ENCODE peak calls at places on chromosomes 6 and 20, in six cellular contexts. One of them, this sample, is unnamed.

GRCh38 chr6:15423286-15423957 is 177.6 kb downstream of the JARID2 start:
- DNase-seq in cardiac muscle cell: no peak
- DNase-seq in osteoblast: no peak
- DNase-seq in naive thymus-derived CD4-positive, alpha-beta T cell: no peak
- DNase-seq in lower lobe of right lung: no peak
- DNase-seq in heart right ventricle: no peak
- DNase-seq in this sample: no peak

GRCh38 chr6:25961619-25962367 is 809 bp upstream of the TRIM38 start:
- DNase-seq in cardiac muscle cell: no peak
- DNase-seq in osteoblast: peak; percentile 72
- DNase-seq in naive thymus-derived CD4-positive, alpha-beta T cell: no peak
- DNase-seq in lower lobe of right lung: no peak
- DNase-seq in heart right ventricle: no peak
- DNase-seq in this sample: no peak

GRCh38 chr6:22558288-22558882 is 11.0 kb upstream of the HDGFL1 start:
- DNase-seq in cardiac muscle cell: no peak
- DNase-seq in osteoblast: no peak
- DNase-seq in naive thymus-derived CD4-positive, alpha-beta T cell: no peak
- DNase-seq in lower lobe of right lung: no peak
- DNase-seq in heart right ventricle: no peak
- DNase-seq in this sample: no peak

GRCh38 chr6:33692078-33692759 is 19.3 kb downstream of the UQCC2 start:
- DNase-seq in cardiac muscle cell: peak; percentile 72
- DNase-seq in osteoblast: peak; percentile 97
- DNase-seq in naive thymus-derived CD4-positive, alpha-beta T cell: no peak
- DNase-seq in lower lobe of right lung: peak; percentile 45
- DNase-seq in heart right ventricle: peak; percentile 27
- DNase-seq in this sample: peak; percentile 51

GRCh38 chr20:12177657-12178293 is 260.1 kb downstream of the BTBD3 start:
- DNase-seq in cardiac muscle cell: no peak
- DNase-seq in osteoblast: no peak
- DNase-seq in naive thymus-derived CD4-positive, alpha-beta T cell: no peak
- DNase-seq in lower lobe of right lung: no peak
- DNase-seq in heart right ventricle: no peak
- DNase-seq in this sample: no peak

GRCh38 chr6:12132351-12133222 is 120.5 kb downstream of the HIVEP1 start:
- DNase-seq in cardiac muscle cell: no peak
- DNase-seq in osteoblast: no peak
- DNase-seq in naive thymus-derived CD4-positive, alpha-beta T cell: no peak
- DNase-seq in lower lobe of right lung: no peak
- DNase-seq in heart right ventricle: no peak
- DNase-seq in this sample: no peak

GRCh38 chr6:93550551-93551276 is 131.4 kb upstream of the EPHA7 start:
- DNase-seq in cardiac muscle cell: no peak
- DNase-seq in osteoblast: no peak
- DNase-seq in naive thymus-derived CD4-positive, alpha-beta T cell: no peak
- DNase-seq in lower lobe of right lung: no peak
- DNase-seq in heart right ventricle: no peak
- DNase-seq in this sample: no peak

GRCh38 chr6:44078795-44079671 is 48.2 kb downstream of the MRPL14 start:
- DNase-seq in cardiac muscle cell: peak; percentile 76
- DNase-seq in osteoblast: peak; percentile 98
- DNase-seq in naive thymus-derived CD4-positive, alpha-beta T cell: peak; percentile 41
- DNase-seq in lower lobe of right lung: no peak
- DNase-seq in heart right ventricle: peak; percentile 42
- DNase-seq in this sample: peak; percentile 70

GRCh38 chr6:11727995-11728961 is 50.3 kb downstream of the ADTRP start:
- DNase-seq in cardiac muscle cell: no peak
- DNase-seq in osteoblast: no peak
- DNase-seq in naive thymus-derived CD4-positive, alpha-beta T cell: no peak
- DNase-seq in lower lobe of right lung: no peak
- DNase-seq in heart right ventricle: no peak
- DNase-seq in this sample: no peak

GRCh38 chr6:5566718-5567117 is 305.4 kb downstream of the FARS2 start:
- DNase-seq in cardiac muscle cell: no peak
- DNase-seq in osteoblast: no peak
- DNase-seq in naive thymus-derived CD4-positive, alpha-beta T cell: no peak
- DNase-seq in lower lobe of right lung: no peak
- DNase-seq in heart right ventricle: no peak
- DNase-seq in this sample: no peak

GRCh38 chr6:106510090-106510970 is 119.0 kb downstream of the RTN4IP1 start:
- DNase-seq in cardiac muscle cell: peak; percentile 61
- DNase-seq in osteoblast: peak; percentile 88
- DNase-seq in naive thymus-derived CD4-positive, alpha-beta T cell: peak; percentile 35
- DNase-seq in lower lobe of right lung: peak; percentile 89
- DNase-seq in heart right ventricle: peak; percentile 38
- DNase-seq in this sample: peak; percentile 74

GRCh38 chr6:19804362-19805145 is 32.6 kb upstream of the ID4 start:
- DNase-seq in cardiac muscle cell: peak; percentile 99
- DNase-seq in osteoblast: peak; percentile 96
- DNase-seq in naive thymus-derived CD4-positive, alpha-beta T cell: no peak
- DNase-seq in lower lobe of right lung: peak; percentile 95
- DNase-seq in heart right ventricle: peak; percentile 97
- DNase-seq in this sample: peak; percentile 91

GRCh38 chr20:46992640-46993035 is 98.0 kb downstream of the EYA2 start:
- DNase-seq in cardiac muscle cell: no peak
- DNase-seq in osteoblast: no peak
- DNase-seq in naive thymus-derived CD4-positive, alpha-beta T cell: no peak
- DNase-seq in lower lobe of right lung: no peak
- DNase-seq in heart right ventricle: no peak
- DNase-seq in this sample: no peak

GRCh38 chr6:168658059-168658458 is 217.1 kb downstream of the SMOC2 start:
- DNase-seq in cardiac muscle cell: no peak
- DNase-seq in osteoblast: no peak
- DNase-seq in naive thymus-derived CD4-positive, alpha-beta T cell: no peak
- DNase-seq in lower lobe of right lung: no peak
- DNase-seq in heart right ventricle: no peak
- DNase-seq in this sample: no peak

GRCh38 chr6:111076024-111076680 is 11.2 kb upstream of the SLC16A10 start:
- DNase-seq in cardiac muscle cell: no peak
- DNase-seq in osteoblast: no peak
- DNase-seq in naive thymus-derived CD4-positive, alpha-beta T cell: no peak
- DNase-seq in lower lobe of right lung: no peak
- DNase-seq in heart right ventricle: no peak
- DNase-seq in this sample: no peak

GRCh38 chr6:130933712-130934200 is 106.5 kb downstream of the SMLR1 start:
- DNase-seq in cardiac muscle cell: peak; percentile 67
- DNase-seq in osteoblast: peak; percentile 21
- DNase-seq in naive thymus-derived CD4-positive, alpha-beta T cell: no peak
- DNase-seq in lower lobe of right lung: no peak
- DNase-seq in heart right ventricle: no peak
- DNase-seq in this sample: peak; percentile 67

GRCh38 chr6:33963351-33963750 is 159.5 kb upstream of the MLN start:
- DNase-seq in cardiac muscle cell: no peak
- DNase-seq in osteoblast: no peak
- DNase-seq in naive thymus-derived CD4-positive, alpha-beta T cell: no peak
- DNase-seq in lower lobe of right lung: no peak
- DNase-seq in heart right ventricle: no peak
- DNase-seq in this sample: peak; percentile 2

GRCh38 chr20:37574199-37574890 is 46.7 kb upstream of the BLCAP start:
- DNase-seq in cardiac muscle cell: no peak
- DNase-seq in osteoblast: peak; percentile 58
- DNase-seq in naive thymus-derived CD4-positive, alpha-beta T cell: no peak
- DNase-seq in lower lobe of right lung: no peak
- DNase-seq in heart right ventricle: no peak
- DNase-seq in this sample: no peak

GRCh38 chr6:30548375-30548774 is 7.9 kb downstream of the GNL1 start:
- DNase-seq in cardiac muscle cell: no peak
- DNase-seq in osteoblast: peak; percentile 42
- DNase-seq in naive thymus-derived CD4-positive, alpha-beta T cell: no peak
- DNase-seq in lower lobe of right lung: no peak
- DNase-seq in heart right ventricle: no peak
- DNase-seq in this sample: no peak

GRCh38 chr6:43716099-43716498 is 28.5 kb upstream of the MRPS18A start:
- DNase-seq in cardiac muscle cell: peak; percentile 89
- DNase-seq in osteoblast: no peak
- DNase-seq in naive thymus-derived CD4-positive, alpha-beta T cell: no peak
- DNase-seq in lower lobe of right lung: no peak
- DNase-seq in heart right ventricle: peak; percentile 76
- DNase-seq in this sample: no peak

GRCh38 chr6:6684365-6684833 is 95.9 kb downstream of the LY86 start:
- DNase-seq in cardiac muscle cell: no peak
- DNase-seq in osteoblast: no peak
- DNase-seq in naive thymus-derived CD4-positive, alpha-beta T cell: no peak
- DNase-seq in lower lobe of right lung: no peak
- DNase-seq in heart right ventricle: no peak
- DNase-seq in this sample: no peak

GRCh38 chr6:19380287-19380686 is 456.9 kb upstream of the ID4 start:
- DNase-seq in cardiac muscle cell: peak; percentile 22
- DNase-seq in osteoblast: peak; percentile 22
- DNase-seq in naive thymus-derived CD4-positive, alpha-beta T cell: no peak
- DNase-seq in lower lobe of right lung: no peak
- DNase-seq in heart right ventricle: no peak
- DNase-seq in this sample: no peak

GRCh38 chr20:13017883-13018535 is 9.2 kb downstream of the SPTLC3 start:
- DNase-seq in cardiac muscle cell: no peak
- DNase-seq in osteoblast: no peak
- DNase-seq in naive thymus-derived CD4-positive, alpha-beta T cell: no peak
- DNase-seq in lower lobe of right lung: no peak
- DNase-seq in heart right ventricle: no peak
- DNase-seq in this sample: no peak

GRCh38 chr20:10659651-10660601 is 13.9 kb downstream of the JAG1 start:
- DNase-seq in cardiac muscle cell: no peak
- DNase-seq in osteoblast: no peak
- DNase-seq in naive thymus-derived CD4-positive, alpha-beta T cell: no peak
- DNase-seq in lower lobe of right lung: peak; percentile 77
- DNase-seq in heart right ventricle: no peak
- DNase-seq in this sample: peak; percentile 77

GRCh38 chr6:135583256-135583758 is 85.8 kb upstream of the AHI1 start:
- DNase-seq in cardiac muscle cell: peak; percentile 34
- DNase-seq in osteoblast: peak; percentile 27
- DNase-seq in naive thymus-derived CD4-positive, alpha-beta T cell: no peak
- DNase-seq in lower lobe of right lung: no peak
- DNase-seq in heart right ventricle: no peak
- DNase-seq in this sample: no peak

GRCh38 chr6:27178001-27178730 is 69.3 kb upstream of the PRSS16 start:
- DNase-seq in cardiac muscle cell: peak; percentile 94
- DNase-seq in osteoblast: no peak
- DNase-seq in naive thymus-derived CD4-positive, alpha-beta T cell: no peak
- DNase-seq in lower lobe of right lung: no peak
- DNase-seq in heart right ventricle: peak; percentile 22
- DNase-seq in this sample: peak; percentile 85

GRCh38 chr6:357791-358341 is 33.7 kb upstream of the IRF4 start:
- DNase-seq in cardiac muscle cell: no peak
- DNase-seq in osteoblast: no peak
- DNase-seq in naive thymus-derived CD4-positive, alpha-beta T cell: no peak
- DNase-seq in lower lobe of right lung: peak; percentile 49
- DNase-seq in heart right ventricle: no peak
- DNase-seq in this sample: no peak

GRCh38 chr6:358432-358831 is 33.1 kb upstream of the IRF4 start:
- DNase-seq in cardiac muscle cell: no peak
- DNase-seq in osteoblast: no peak
- DNase-seq in naive thymus-derived CD4-positive, alpha-beta T cell: no peak
- DNase-seq in lower lobe of right lung: peak; percentile 52
- DNase-seq in heart right ventricle: no peak
- DNase-seq in this sample: no peak

GRCh38 chr6:359261-360035 is 32.1 kb upstream of the IRF4 start:
- DNase-seq in cardiac muscle cell: no peak
- DNase-seq in osteoblast: no peak
- DNase-seq in naive thymus-derived CD4-positive, alpha-beta T cell: no peak
- DNase-seq in lower lobe of right lung: peak; percentile 57
- DNase-seq in heart right ventricle: no peak
- DNase-seq in this sample: no peak

GRCh38 chr6:357261-357790 is 34.2 kb upstream of the IRF4 start:
- DNase-seq in cardiac muscle cell: no peak
- DNase-seq in osteoblast: peak; percentile 91
- DNase-seq in naive thymus-derived CD4-positive, alpha-beta T cell: no peak
- DNase-seq in lower lobe of right lung: peak; percentile 48
- DNase-seq in heart right ventricle: no peak
- DNase-seq in this sample: no peak

GRCh38 chr6:358847-359246 is 32.7 kb upstream of the IRF4 start:
- DNase-seq in cardiac muscle cell: no peak
- DNase-seq in osteoblast: no peak
- DNase-seq in naive thymus-derived CD4-positive, alpha-beta T cell: no peak
- DNase-seq in lower lobe of right lung: peak; percentile 43
- DNase-seq in heart right ventricle: no peak
- DNase-seq in this sample: no peak
- H3K9me3 ChIP-seq in cardiac muscle cell: peaks cover 3% of the 10 kb centered on the region
- H3K9me3 ChIP-seq in osteoblast: no peaks in the 10 kb centered on the region
- H3K9me3 ChIP-seq in naive thymus-derived CD4-positive, alpha-beta T cell: no peaks in the 10 kb centered on the region
- H3K9me3 ChIP-seq in lower lobe of right lung: peaks cover 5% of the 10 kb centered on the region
- H3K9me3 ChIP-seq in heart right ventricle: peaks cover 6% of the 10 kb centered on the region
- H3K9me3 ChIP-seq in this sample: peaks cover 5% of the 10 kb centered on the region

GRCh38 chr20:45017281-45017680 is 51.0 kb downstream of the STK4 start:
- DNase-seq in cardiac muscle cell: no peak
- DNase-seq in osteoblast: no peak
- DNase-seq in naive thymus-derived CD4-positive, alpha-beta T cell: no peak
- DNase-seq in lower lobe of right lung: no peak
- DNase-seq in heart right ventricle: no peak
- DNase-seq in this sample: no peak
- H3K4me1 ChIP-seq in cardiac muscle cell: peaks cover 20% of the 10 kb centered on the region
- H3K4me1 ChIP-seq in osteoblast: peaks cover 52% of the 10 kb centered on the region
- H3K4me1 ChIP-seq in naive thymus-derived CD4-positive, alpha-beta T cell: peaks cover 29% of the 10 kb centered on the region
- H3K4me1 ChIP-seq in lower lobe of right lung: no peaks in the 10 kb centered on the region
- H3K4me1 ChIP-seq in heart right ventricle: peaks cover 10% of the 10 kb centered on the region
- H3K4me1 ChIP-seq in this sample: peaks cover 63% of the 10 kb centered on the region

DNA sequence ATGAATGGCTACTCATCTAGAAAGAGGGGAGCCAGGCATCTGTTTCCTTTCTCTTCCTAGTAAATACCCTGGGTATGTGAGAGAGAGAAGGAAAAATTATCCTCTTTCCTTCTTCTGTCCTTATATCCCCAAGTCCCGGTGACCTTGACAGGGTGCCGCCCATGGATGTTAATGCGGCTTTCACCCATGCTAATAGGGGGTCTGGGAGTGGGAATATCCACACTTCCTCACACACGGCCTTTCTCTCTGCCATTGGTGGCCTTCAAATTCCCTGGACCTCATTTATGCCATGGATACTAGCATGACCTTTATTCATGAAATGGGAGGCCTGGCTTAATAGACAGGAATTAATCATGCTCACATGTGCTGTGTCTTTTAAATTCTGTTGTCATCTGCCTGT is 159.0 kb upstream of the NOX3 start:
- DNase-seq in cardiac muscle cell: no peak
- DNase-seq in osteoblast: no peak
- DNase-seq in naive thymus-derived CD4-positive, alpha-beta T cell: no peak
- DNase-seq in lower lobe of right lung: no peak
- DNase-seq in heart right ventricle: no peak
- DNase-seq in this sample: no peak
- H3K9me3 ChIP-seq in cardiac muscle cell: no peaks in the 10 kb centered on the region
- H3K9me3 ChIP-seq in osteoblast: no peaks in the 10 kb centered on the region
- H3K9me3 ChIP-seq in naive thymus-derived CD4-positive, alpha-beta T cell: no peaks in the 10 kb centered on the region
- H3K9me3 ChIP-seq in lower lobe of right lung: peaks cover 42% of the 10 kb centered on the region
- H3K9me3 ChIP-seq in heart right ventricle: peaks cover 77% of the 10 kb centered on the region
- H3K9me3 ChIP-seq in this sample: peaks cover 17% of the 10 kb centered on the region

DNA sequence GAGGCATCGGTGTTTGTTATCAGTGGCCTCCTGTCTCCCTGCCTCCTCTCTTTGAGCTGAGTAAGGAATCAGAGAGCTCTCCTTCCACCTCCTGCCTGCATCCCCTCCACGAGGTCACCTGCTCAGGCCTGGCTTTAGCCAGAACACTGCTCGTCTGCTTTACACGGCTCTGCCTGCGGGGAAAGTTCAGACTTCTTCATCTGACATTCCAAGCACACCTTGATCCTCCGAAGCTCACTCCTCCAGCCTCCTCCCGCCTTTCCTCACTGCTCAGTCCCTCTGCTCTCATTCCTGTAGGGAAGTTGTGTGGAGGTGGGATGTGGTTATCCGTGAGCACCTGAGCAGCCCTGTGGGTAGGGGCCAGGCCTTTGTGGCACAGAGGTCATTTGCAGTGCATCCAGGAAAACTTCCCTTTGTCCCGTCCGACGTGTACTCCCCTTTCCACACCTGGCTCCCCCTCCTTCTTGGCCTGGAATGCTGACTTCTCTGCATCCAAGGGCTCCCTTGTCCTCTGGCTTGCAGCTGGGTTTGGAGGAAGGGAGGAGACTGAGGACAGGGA is 12.8 kb upstream of the CCDC167 start:
- DNase-seq in cardiac muscle cell: no peak
- DNase-seq in osteoblast: peak; percentile 84
- DNase-seq in naive thymus-derived CD4-positive, alpha-beta T cell: no peak
- DNase-seq in lower lobe of right lung: no peak
- DNase-seq in heart right ventricle: no peak
- DNase-seq in this sample: peak; percentile 91
- H3K4me1 ChIP-seq in cardiac muscle cell: peaks cover 7% of the 10 kb centered on the region
- H3K4me1 ChIP-seq in osteoblast: peaks cover 7% of the 10 kb centered on the region
- H3K4me1 ChIP-seq in naive thymus-derived CD4-positive, alpha-beta T cell: peaks cover 74% of the 10 kb centered on the region
- H3K4me1 ChIP-seq in lower lobe of right lung: peaks cover 8% of the 10 kb centered on the region
- H3K4me1 ChIP-seq in heart right ventricle: peaks cover 7% of the 10 kb centered on the region
- H3K4me1 ChIP-seq in this sample: peaks cover 69% of the 10 kb centered on the region